ENCODE peak calls at places on chromosomes 11 and 22, in seven cellular contexts. One of them, this sample, is unnamed.

GRCh38 chr11:9219115-9219514 is 46.0 kb downstream of the DENND5A start:
- DNase-seq in A172: no peak
- DNase-seq in pons: peak; percentile 37
- DNase-seq in glutamatergic neuron: no peak
- DNase-seq in dermis microvascular lymphatic vessel endothelial cell: no peak
- DNase-seq in NCI-H187: no peak
- DNase-seq in stimulated activated CD8-positive, alpha-beta memory T cell treated with anti-CD3 and anti-CD28 coated beads, Interleukin-12 subunit alpha, Interleukin-12 subunit beta, amount 100 ng/mL, for 1 hour: no peak
- DNase-seq in this sample: no peak

GRCh38 chr11:67160872-67161783 is 42.1 kb downstream of the KDM2A start:
- DNase-seq in glutamatergic neuron: no peak
- DNase-seq in pons: no peak
- DNase-seq in dermis microvascular lymphatic vessel endothelial cell: no peak
- DNase-seq in stimulated activated CD8-positive, alpha-beta memory T cell treated with anti-CD3 and anti-CD28 coated beads, Interleukin-12 subunit alpha, Interleukin-12 subunit beta, amount 100 ng/mL, for 1 hour: no peak
- DNase-seq in NCI-H187: no peak
- DNase-seq in A172: no peak
- DNase-seq in this sample: no peak

GRCh38 chr11:45209904-45210699 is 63.7 kb downstream of the PRDM11 start:
- DNase-seq in glutamatergic neuron: peak; percentile 66
- DNase-seq in pons: peak; percentile 7
- DNase-seq in A172: no peak
- DNase-seq in dermis microvascular lymphatic vessel endothelial cell: no peak
- DNase-seq in NCI-H187: no peak
- DNase-seq in stimulated activated CD8-positive, alpha-beta memory T cell treated with anti-CD3 and anti-CD28 coated beads, Interleukin-12 subunit alpha, Interleukin-12 subunit beta, amount 100 ng/mL, for 1 hour: no peak
- DNase-seq in this sample: no peak

GRCh38 chr22:30325724-30326703 is 727 bp downstream of the TBC1D10A start:
- DNase-seq in dermis microvascular lymphatic vessel endothelial cell: no peak
- DNase-seq in NCI-H187: no peak
- DNase-seq in stimulated activated CD8-positive, alpha-beta memory T cell treated with anti-CD3 and anti-CD28 coated beads, Interleukin-12 subunit alpha, Interleukin-12 subunit beta, amount 100 ng/mL, for 1 hour: no peak
- DNase-seq in A172: no peak
- DNase-seq in glutamatergic neuron: no peak
- DNase-seq in pons: no peak
- DNase-seq in this sample: no peak

GRCh38 chr22:19060356-19061009 is 61.7 kb downstream of the DGCR2 start:
- DNase-seq in A172: peak; percentile 35
- DNase-seq in pons: no peak
- DNase-seq in NCI-H187: no peak
- DNase-seq in glutamatergic neuron: no peak
- DNase-seq in dermis microvascular lymphatic vessel endothelial cell: no peak
- DNase-seq in stimulated activated CD8-positive, alpha-beta memory T cell treated with anti-CD3 and anti-CD28 coated beads, Interleukin-12 subunit alpha, Interleukin-12 subunit beta, amount 100 ng/mL, for 1 hour: no peak
- DNase-seq in this sample: no peak

GRCh38 chr11:125376856-125377255 is 119.2 kb downstream of the FEZ1 start:
- DNase-seq in NCI-H187: no peak
- DNase-seq in A172: no peak
- DNase-seq in glutamatergic neuron: no peak
- DNase-seq in dermis microvascular lymphatic vessel endothelial cell: no peak
- DNase-seq in pons: no peak
- DNase-seq in stimulated activated CD8-positive, alpha-beta memory T cell treated with anti-CD3 and anti-CD28 coated beads, Interleukin-12 subunit alpha, Interleukin-12 subunit beta, amount 100 ng/mL, for 1 hour: no peak
- DNase-seq in this sample: no peak

GRCh38 chr22:41445171-41446056 is 1.2 kb downstream of the TOB2 start:
- DNase-seq in glutamatergic neuron: no peak
- DNase-seq in pons: no peak
- DNase-seq in stimulated activated CD8-positive, alpha-beta memory T cell treated with anti-CD3 and anti-CD28 coated beads, Interleukin-12 subunit alpha, Interleukin-12 subunit beta, amount 100 ng/mL, for 1 hour: no peak
- DNase-seq in dermis microvascular lymphatic vessel endothelial cell: no peak
- DNase-seq in NCI-H187: no peak
- DNase-seq in A172: no peak
- DNase-seq in this sample: no peak

GRCh38 chr11:71940561-71941219 is 11.8 kb downstream of the RNF121 start:
- DNase-seq in pons: peak; percentile 18
- DNase-seq in NCI-H187: no peak
- DNase-seq in A172: no peak
- DNase-seq in glutamatergic neuron: no peak
- DNase-seq in stimulated activated CD8-positive, alpha-beta memory T cell treated with anti-CD3 and anti-CD28 coated beads, Interleukin-12 subunit alpha, Interleukin-12 subunit beta, amount 100 ng/mL, for 1 hour: no peak
- DNase-seq in dermis microvascular lymphatic vessel endothelial cell: no peak
- DNase-seq in this sample: no peak

GRCh38 chr11:76551400-76551799 is 106.6 kb downstream of the EMSY start:
- DNase-seq in pons: no peak
- DNase-seq in glutamatergic neuron: no peak
- DNase-seq in A172: no peak
- DNase-seq in dermis microvascular lymphatic vessel endothelial cell: no peak
- DNase-seq in stimulated activated CD8-positive, alpha-beta memory T cell treated with anti-CD3 and anti-CD28 coated beads, Interleukin-12 subunit alpha, Interleukin-12 subunit beta, amount 100 ng/mL, for 1 hour: no peak
- DNase-seq in NCI-H187: no peak
- DNase-seq in this sample: no peak

GRCh38 chr11:2287102-2287501 is 14.6 kb downstream of the C11orf21 start:
- DNase-seq in A172: no peak
- DNase-seq in stimulated activated CD8-positive, alpha-beta memory T cell treated with anti-CD3 and anti-CD28 coated beads, Interleukin-12 subunit alpha, Interleukin-12 subunit beta, amount 100 ng/mL, for 1 hour: no peak
- DNase-seq in NCI-H187: no peak
- DNase-seq in pons: no peak
- DNase-seq in dermis microvascular lymphatic vessel endothelial cell: no peak
- DNase-seq in glutamatergic neuron: no peak
- DNase-seq in this sample: no peak

GRCh38 chr11:114080219-114080618 is 20.7 kb downstream of the ZBTB16 start:
- DNase-seq in A172: peak; percentile 15
- DNase-seq in stimulated activated CD8-positive, alpha-beta memory T cell treated with anti-CD3 and anti-CD28 coated beads, Interleukin-12 subunit alpha, Interleukin-12 subunit beta, amount 100 ng/mL, for 1 hour: no peak
- DNase-seq in NCI-H187: no peak
- DNase-seq in glutamatergic neuron: no peak
- DNase-seq in pons: no peak
- DNase-seq in dermis microvascular lymphatic vessel endothelial cell: peak; percentile 82
- DNase-seq in this sample: no peak

GRCh38 chr11:24762076-24762475 is 265.2 kb downstream of the LUZP2 start:
- DNase-seq in A172: no peak
- DNase-seq in pons: no peak
- DNase-seq in dermis microvascular lymphatic vessel endothelial cell: no peak
- DNase-seq in stimulated activated CD8-positive, alpha-beta memory T cell treated with anti-CD3 and anti-CD28 coated beads, Interleukin-12 subunit alpha, Interleukin-12 subunit beta, amount 100 ng/mL, for 1 hour: no peak
- DNase-seq in glutamatergic neuron: no peak
- DNase-seq in NCI-H187: no peak
- DNase-seq in this sample: no peak

GRCh38 chr11:1619449-1619848 is 2.5 kb downstream of the KRTAP5-4 start:
- DNase-seq in stimulated activated CD8-positive, alpha-beta memory T cell treated with anti-CD3 and anti-CD28 coated beads, Interleukin-12 subunit alpha, Interleukin-12 subunit beta, amount 100 ng/mL, for 1 hour: no peak
- DNase-seq in pons: no peak
- DNase-seq in glutamatergic neuron: no peak
- DNase-seq in A172: no peak
- DNase-seq in dermis microvascular lymphatic vessel endothelial cell: no peak
- DNase-seq in NCI-H187: no peak
- DNase-seq in this sample: peak; percentile 16

GRCh38 chr11:45766469-45766868 is 38.5 kb upstream of the SLC35C1 start:
- DNase-seq in dermis microvascular lymphatic vessel endothelial cell: no peak
- DNase-seq in stimulated activated CD8-positive, alpha-beta memory T cell treated with anti-CD3 and anti-CD28 coated beads, Interleukin-12 subunit alpha, Interleukin-12 subunit beta, amount 100 ng/mL, for 1 hour: no peak
- DNase-seq in pons: no peak
- DNase-seq in A172: no peak
- DNase-seq in glutamatergic neuron: no peak
- DNase-seq in NCI-H187: no peak
- DNase-seq in this sample: no peak

GRCh38 chr22:17842386-17842785 is 68.1 kb upstream of the BID start:
- DNase-seq in dermis microvascular lymphatic vessel endothelial cell: no peak
- DNase-seq in glutamatergic neuron: no peak
- DNase-seq in stimulated activated CD8-positive, alpha-beta memory T cell treated with anti-CD3 and anti-CD28 coated beads, Interleukin-12 subunit alpha, Interleukin-12 subunit beta, amount 100 ng/mL, for 1 hour: no peak
- DNase-seq in NCI-H187: no peak
- DNase-seq in A172: no peak
- DNase-seq in pons: no peak
- DNase-seq in this sample: peak; percentile 42

GRCh38 chr11:122127020-122127419 is 11.0 kb upstream of the BLID start:
- DNase-seq in glutamatergic neuron: no peak
- DNase-seq in NCI-H187: no peak
- DNase-seq in dermis microvascular lymphatic vessel endothelial cell: no peak
- DNase-seq in pons: no peak
- DNase-seq in stimulated activated CD8-positive, alpha-beta memory T cell treated with anti-CD3 and anti-CD28 coated beads, Interleukin-12 subunit alpha, Interleukin-12 subunit beta, amount 100 ng/mL, for 1 hour: no peak
- DNase-seq in A172: no peak
- DNase-seq in this sample: no peak

GRCh38 chr11:76318744-76319384 is 62.1 kb downstream of the THAP12 start:
- DNase-seq in pons: peak; percentile 71
- DNase-seq in NCI-H187: peak; percentile 32
- DNase-seq in stimulated activated CD8-positive, alpha-beta memory T cell treated with anti-CD3 and anti-CD28 coated beads, Interleukin-12 subunit alpha, Interleukin-12 subunit beta, amount 100 ng/mL, for 1 hour: peak; percentile 79
- DNase-seq in A172: peak; percentile 69
- DNase-seq in dermis microvascular lymphatic vessel endothelial cell: peak; percentile 54
- DNase-seq in glutamatergic neuron: peak; percentile 84
- DNase-seq in this sample: peak; percentile 84

GRCh38 chr11:61899146-61899841 is 7.9 kb upstream of the FADS3 start:
- DNase-seq in pons: peak; percentile 59
- DNase-seq in stimulated activated CD8-positive, alpha-beta memory T cell treated with anti-CD3 and anti-CD28 coated beads, Interleukin-12 subunit alpha, Interleukin-12 subunit beta, amount 100 ng/mL, for 1 hour: peak; percentile 88
- DNase-seq in NCI-H187: peak; percentile 33
- DNase-seq in A172: peak; percentile 56
- DNase-seq in glutamatergic neuron: peak; percentile 95
- DNase-seq in dermis microvascular lymphatic vessel endothelial cell: peak; percentile 29
- DNase-seq in this sample: peak; percentile 95

GRCh38 chr22:46025225-46025972 is 48.4 kb upstream of the WNT7B start:
- DNase-seq in NCI-H187: no peak
- DNase-seq in glutamatergic neuron: no peak
- DNase-seq in pons: no peak
- DNase-seq in stimulated activated CD8-positive, alpha-beta memory T cell treated with anti-CD3 and anti-CD28 coated beads, Interleukin-12 subunit alpha, Interleukin-12 subunit beta, amount 100 ng/mL, for 1 hour: no peak
- DNase-seq in A172: no peak
- DNase-seq in dermis microvascular lymphatic vessel endothelial cell: no peak
- DNase-seq in this sample: no peak

GRCh38 chr11:69906453-69906907 is 87.3 kb upstream of the FGF3 start:
- DNase-seq in stimulated activated CD8-positive, alpha-beta memory T cell treated with anti-CD3 and anti-CD28 coated beads, Interleukin-12 subunit alpha, Interleukin-12 subunit beta, amount 100 ng/mL, for 1 hour: no peak
- DNase-seq in A172: no peak
- DNase-seq in pons: no peak
- DNase-seq in dermis microvascular lymphatic vessel endothelial cell: no peak
- DNase-seq in NCI-H187: no peak
- DNase-seq in glutamatergic neuron: no peak
- DNase-seq in this sample: no peak

GRCh38 chr22:49668402-49668801 is 159.3 kb downstream of the BRD1 start:
- DNase-seq in glutamatergic neuron: no peak
- DNase-seq in A172: no peak
- DNase-seq in NCI-H187: no peak
- DNase-seq in dermis microvascular lymphatic vessel endothelial cell: no peak
- DNase-seq in pons: no peak
- DNase-seq in stimulated activated CD8-positive, alpha-beta memory T cell treated with anti-CD3 and anti-CD28 coated beads, Interleukin-12 subunit alpha, Interleukin-12 subunit beta, amount 100 ng/mL, for 1 hour: no peak
- DNase-seq in this sample: no peak

GRCh38 chr11:64829536-64830251 is 14.8 kb downstream of the CDC42BPG start:
- DNase-seq in glutamatergic neuron: no peak
- DNase-seq in A172: no peak
- DNase-seq in stimulated activated CD8-positive, alpha-beta memory T cell treated with anti-CD3 and anti-CD28 coated beads, Interleukin-12 subunit alpha, Interleukin-12 subunit beta, amount 100 ng/mL, for 1 hour: no peak
- DNase-seq in NCI-H187: no peak
- DNase-seq in pons: no peak
- DNase-seq in dermis microvascular lymphatic vessel endothelial cell: no peak
- DNase-seq in this sample: no peak